ENCODE peak calls at places on chromosomes 16 and 17, in eight cellular contexts. S, N, D, X, O, T, E and Q are unnamed samples.

GRCh38 chr16:75532142-75532765 is 3.7 kb downstream of the CHST5 start:
- DNase-seq in S (no peak), N (no peak), D (no peak), X (no peak), O (no peak), T (no peak), E (no peak), Q (no peak)

GRCh38 chr17:31425646-31426045 is 34.2 kb downstream of the RAB11FIP4 start:
- DNase-seq in S (no peak), N (no peak), D (no peak), X (no peak), O (no peak), T (no peak), E (peak), Q (no peak)

GRCh38 chr17:20989481-20989880 is 53.3 kb downstream of the USP22 start:
- DNase-seq in S (no peak), N (no peak), D (no peak), X (no peak), O (no peak), T (no peak), E (no peak), Q (no peak)

GRCh38 chr16:5905935-5906334 is 808.3 kb upstream of the EEF2KMT start:
- DNase-seq in S (no peak), N (no peak), D (peak), X (no peak), O (no peak), T (no peak), E (no peak), Q (no peak)

GRCh38 chr17:62870581-62870964 is 62.5 kb upstream of the MARCHF10 start:
- DNase-seq in S (no peak), N (no peak), D (no peak), X (no peak), O (no peak), T (peak), E (peak), Q (no peak)

GRCh38 chr16:12723681-12724080 is 80.0 kb downstream of the CPPED1 start:
- DNase-seq in S (no peak), N (no peak), D (no peak), X (no peak), O (no peak), T (no peak), E (no peak), Q (no peak)

GRCh38 chr16:49366669-49367068 is 6.9 kb upstream of the C16orf78 start:
- DNase-seq in S (no peak), N (no peak), D (no peak), X (no peak), O (no peak), T (no peak), E (no peak), Q (no peak)

GRCh38 chr17:82489851-82490511 is 29.6 kb upstream of the FOXK2 start:
- DNase-seq in S (no peak), N (no peak), D (no peak), X (no peak), O (no peak), T (peak), E (no peak), Q (no peak)

GRCh38 chr16:17377360-17378324 is 93.1 kb downstream of the XYLT1 start:
- DNase-seq in S (no peak), N (no peak), D (peak), X (no peak), O (no peak), T (no peak), E (no peak), Q (no peak)

GRCh38 chr16:24550295-24550694 is 10.9 kb downstream of the RBBP6 start:
- DNase-seq in S (no peak), N (no peak), D (no peak), X (no peak), O (no peak), T (no peak), E (no peak), Q (no peak)

GRCh38 chr16:76639685-76640289 is 362.6 kb downstream of the CNTNAP4 start:
- DNase-seq in S (no peak), N (no peak), D (no peak), X (no peak), O (peak), T (no peak), E (peak), Q (peak)

GRCh38 chr16:1158456-1159324 is 5.8 kb downstream of the CACNA1H start:
- DNase-seq in S (no peak), N (no peak), D (no peak), X (no peak), O (no peak), T (no peak), E (peak), Q (no peak)

GRCh38 chr17:37701424-37702020 is 43.3 kb downstream of the HNF1B start:
- DNase-seq in S (no peak), N (no peak), D (no peak), X (no peak), O (peak), T (no peak), E (peak), Q (no peak)

GRCh38 chr16:9042943-9043680 is 48.3 kb upstream of the HAPSTR1 start:
- DNase-seq in S (no peak), N (no peak), D (peak), X (no peak), O (no peak), T (no peak), E (no peak), Q (no peak)

GRCh38 chr17:41796066-41796895 is 9.8 kb upstream of the JUP start:
- DNase-seq in S (no peak), N (no peak), D (no peak), X (no peak), O (no peak), T (no peak), E (no peak), Q (no peak)

GRCh38 chr16:67030221-67030962 is 1.4 kb downstream of the CBFB start:
- DNase-seq in S (no peak), N (no peak), D (no peak), X (no peak), O (no peak), T (no peak), E (no peak), Q (no peak)

GRCh38 chr16:660459-661183 is 7.3 kb upstream of the RHOT2 start:
- DNase-seq in S (peak), N (peak), D (peak), X (peak), O (peak), T (no peak), E (peak), Q (peak)

GRCh38 chr17:56593741-56594527 is 435 bp downstream of the NOG start:
- DNase-seq in S (peak), N (peak), D (peak), X (peak), O (no peak), T (no peak), E (peak), Q (peak)

GRCh38 chr16:61374071-61374470 is 662.2 kb downstream of the CDH8 start:
- DNase-seq in S (no peak), N (no peak), D (no peak), X (no peak), O (no peak), T (no peak), E (no peak), Q (no peak)

GRCh38 chr17:42660692-42661345 is 1.7 kb downstream of the TUBG2 start:
- DNase-seq in S (no peak), N (peak), D (peak), X (no peak), O (peak), T (peak), E (no peak), Q (no peak)

GRCh38 chr16:55294947-55295346 is 29.1 kb upstream of the IRX6 start:
- DNase-seq in S (no peak), N (no peak), D (peak), X (no peak), O (no peak), T (no peak), E (no peak), Q (no peak)

GRCh38 chr16:64910351-64910750 is 211.5 kb downstream of the CDH11 start:
- DNase-seq in S (peak), N (no peak), D (peak), X (peak), O (peak), T (no peak), E (no peak), Q (no peak)

GRCh38 chr17:82198092-82198491 is 14.6 kb downstream of the CCDC57 start:
- DNase-seq in S (no peak), N (no peak), D (no peak), X (no peak), O (no peak), T (no peak), E (peak), Q (no peak)

GRCh38 chr17:39139137-39139516 is 12.3 kb downstream of the PLXDC1 start:
- DNase-seq in S (peak), N (no peak), D (peak), X (no peak), O (no peak), T (no peak), E (no peak), Q (no peak)

GRCh38 chr16:85975421-85976100 is 76.6 kb downstream of the IRF8 start:
- DNase-seq in S (no peak), N (no peak), D (no peak), X (no peak), O (peak), T (no peak), E (no peak), Q (no peak)

GRCh38 chr17:28878158-28878910 is 19.2 kb downstream of the FLOT2 start:
- DNase-seq in S (no peak), N (no peak), D (no peak), X (no peak), O (no peak), T (no peak), E (no peak), Q (no peak)

GRCh38 chr17:28880572-28880945 is 17.0 kb downstream of the FLOT2 start:
- DNase-seq in S (no peak), N (no peak), D (no peak), X (no peak), O (no peak), T (no peak), E (no peak), Q (no peak)

GRCh38 chr17:28881533-28882056 is 15.9 kb downstream of the FLOT2 start:
- DNase-seq in S (no peak), N (no peak), D (no peak), X (no peak), O (no peak), T (no peak), E (no peak), Q (no peak)

GRCh38 chr17:28879886-28880571 is 17.5 kb downstream of the FLOT2 start:
- DNase-seq in S (no peak), N (no peak), D (no peak), X (no peak), O (no peak), T (no peak), E (no peak), Q (no peak)

GRCh38 chr17:28878981-28879380 is 18.6 kb downstream of the FLOT2 start:
- DNase-seq in S (no peak), N (no peak), D (peak), X (no peak), O (peak), T (no peak), E (peak), Q (no peak)
- TF ChIP-seq CTCF in S (peak), N (peak), D (peak), X (no peak), O (peak), T (no peak), E (peak), Q (peak)

DNA sequence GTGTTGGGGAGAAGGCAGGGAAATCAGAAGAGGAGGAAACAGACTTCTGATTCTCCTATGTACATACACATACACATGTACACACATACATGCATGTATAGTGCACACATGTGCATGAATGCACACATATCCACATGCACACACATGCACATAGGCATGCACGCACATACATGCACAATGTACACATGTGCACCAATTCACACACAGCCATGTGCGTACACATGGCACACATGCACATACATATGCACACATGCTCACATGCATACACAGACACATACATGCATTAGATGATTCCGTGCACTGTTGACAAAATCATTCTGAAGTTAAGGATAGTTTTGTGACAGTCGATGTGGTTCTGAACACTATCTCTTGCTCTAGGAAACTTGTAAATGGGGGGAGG is 214.0 kb upstream of the CDH13 start:
- DNase-seq in S (no peak), N (no peak), D (no peak), X (no peak), O (no peak), T (no peak), E (no peak), Q (no peak)
- TF ChIP-seq CTCF in S (no peak), N (no peak), D (no peak), X (no peak), O (no peak), T (no peak), E (no peak), Q (no peak)

GRCh38 chr17:9821921-9822320 is at the start of gene GSG1L2:
- DNase-seq in S (no peak), N (no peak), D (no peak), X (no peak), O (no peak), T (no peak), E (no peak), Q (no peak)

GRCh38 chr17:9824797-9825338 is 856 bp upstream of the GLP2R start:
- DNase-seq in S (no peak), N (no peak), D (no peak), X (no peak), O (no peak), T (no peak), E (no peak), Q (no peak)

GRCh38 chr17:9825751-9826150 is at the start of gene GLP2R:
- DNase-seq in S (no peak), N (no peak), D (no peak), X (no peak), O (no peak), T (no peak), E (no peak), Q (no peak)

GRCh38 chr17:9828296-9829059 is 2.8 kb downstream of the GLP2R start:
- DNase-seq in S (no peak), N (no peak), D (peak), X (no peak), O (no peak), T (no peak), E (no peak), Q (no peak)

DNA sequence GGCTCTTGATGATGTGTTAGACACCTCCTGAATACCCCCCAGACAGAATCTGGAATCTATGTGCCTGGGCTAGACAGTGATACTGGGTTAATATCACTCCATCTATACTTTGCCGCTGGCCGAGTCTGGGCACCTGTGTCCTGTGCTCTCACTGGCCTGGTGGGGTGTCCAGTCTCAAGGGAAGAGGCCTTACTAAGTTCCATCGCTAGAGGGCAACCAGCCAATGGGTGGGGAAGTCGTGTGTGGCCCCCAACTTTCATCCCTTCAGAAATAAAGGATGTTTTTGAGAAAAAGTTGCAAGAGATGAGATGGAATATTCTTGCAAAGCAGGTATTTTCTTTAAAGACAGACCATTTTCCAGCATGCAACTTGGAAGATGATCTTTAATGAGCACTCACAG is 1.6 kb upstream of the GLP2R start:
- DNase-seq in S (no peak), N (no peak), D (no peak), X (no peak), O (peak), T (no peak), E (no peak), Q (no peak)
- TF ChIP-seq CTCF in S (no peak), N (no peak), D (no peak), X (no peak), O (peak), T (no peak), E (no peak), Q (no peak)

DNA sequence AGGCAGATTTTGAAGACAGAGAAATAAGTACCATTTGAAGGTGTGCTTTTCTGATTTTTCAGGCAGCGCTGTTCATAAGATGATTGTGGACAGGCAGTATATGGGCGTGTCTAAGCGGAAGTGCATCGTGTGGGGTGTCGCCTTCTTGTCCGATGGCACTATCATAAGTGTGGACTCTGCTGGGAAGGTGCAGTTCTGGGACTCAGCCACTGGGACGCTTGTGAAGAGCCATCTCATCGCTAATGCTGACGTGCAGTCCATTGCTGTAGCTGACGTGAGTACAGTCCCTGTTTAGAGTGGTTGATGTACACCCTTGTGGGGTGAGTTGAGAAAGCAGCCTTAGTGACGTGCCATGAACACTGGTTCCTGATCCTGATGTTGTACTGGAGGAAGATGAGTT is 10.7 kb downstream of the UTP4 start:
- DNase-seq in S (no peak), N (no peak), D (no peak), X (no peak), O (peak), T (no peak), E (peak), Q (no peak)
- TF ChIP-seq CTCF in S (no peak), N (no peak), D (peak), X (no peak), O (no peak), T (no peak), E (peak), Q (no peak)

DNA sequence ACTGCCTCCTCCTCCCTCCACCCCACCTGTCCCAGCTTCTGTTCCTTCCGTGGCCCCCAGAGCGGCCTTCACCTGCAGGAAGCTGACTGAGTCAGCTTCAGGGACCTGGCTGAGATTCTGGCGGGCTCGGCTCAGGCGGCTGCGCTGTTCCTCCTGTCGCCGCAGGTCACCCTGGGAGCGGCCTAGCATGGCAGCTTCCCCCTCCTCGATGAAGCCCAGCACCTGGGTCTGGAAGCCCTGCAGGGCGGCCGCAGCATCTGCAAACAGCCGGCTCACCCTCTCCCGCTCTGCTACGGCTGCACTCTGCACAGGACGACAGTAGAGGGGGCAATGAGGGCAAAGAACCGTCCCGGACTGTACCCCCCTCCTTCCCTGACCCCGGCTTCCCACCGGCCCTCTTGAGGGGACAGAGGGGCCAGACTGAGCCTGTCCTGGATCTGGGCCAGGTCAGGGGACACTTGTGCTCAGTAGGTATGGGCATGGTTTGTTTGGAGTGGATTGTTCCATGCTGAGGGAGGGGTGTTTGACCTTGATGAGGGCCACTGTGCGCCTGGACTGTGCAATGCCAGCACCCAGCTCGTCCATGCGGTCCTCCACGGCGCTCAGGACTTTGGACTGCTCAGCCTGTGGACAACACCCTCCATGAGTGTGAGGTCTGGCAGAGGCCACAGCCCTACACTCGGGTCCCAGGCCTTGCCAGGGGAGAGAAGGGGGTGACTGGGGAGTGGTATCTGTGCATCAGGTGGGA is 2.0 kb downstream of the TRIM47 start:
- DNase-seq in S (no peak), N (no peak), D (no peak), X (peak), O (peak), T (no peak), E (peak), Q (no peak)
- TF ChIP-seq CTCF in S (peak), N (peak), D (no peak), X (peak), O (peak), T (peak), E (no peak), Q (peak)

DNA sequence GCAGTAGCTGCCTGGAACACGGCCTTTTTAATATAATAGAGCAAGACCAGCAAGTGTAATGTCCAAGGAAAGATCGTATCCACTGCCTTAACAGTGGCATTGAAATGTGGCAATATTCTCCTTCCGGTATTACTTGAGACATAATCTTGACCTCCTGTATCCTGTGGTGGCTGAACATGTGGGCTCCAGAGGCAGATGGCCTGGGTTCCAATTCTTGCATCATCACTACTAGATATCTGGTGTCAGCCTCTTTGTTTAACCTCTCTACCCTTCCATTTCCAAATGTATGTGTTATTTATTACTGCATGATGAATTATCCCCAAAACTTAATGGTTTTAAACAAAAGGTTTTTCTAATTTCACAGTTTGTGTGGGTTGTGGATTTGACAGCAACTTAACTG is 3.5 kb upstream of the CDYL2 start:
- DNase-seq in S (no peak), N (no peak), D (no peak), X (no peak), O (no peak), T (no peak), E (no peak), Q (no peak)
- TF ChIP-seq CTCF in S (no peak), N (no peak), D (no peak), X (no peak), O (no peak), T (no peak), E (no peak), Q (no peak)

GRCh38 chr17:17356931-17357270 is 53.7 kb downstream of the NT5M start:
- DNase-seq in S (no peak), N (no peak), D (no peak), X (no peak), O (no peak), T (no peak), E (peak), Q (no peak)

GRCh38 chr17:17354560-17355357 is 51.6 kb downstream of the NT5M start:
- DNase-seq in S (peak), N (peak), D (peak), X (peak), O (peak), T (no peak), E (peak), Q (peak)

GRCh38 chr17:17355426-17355825 is 52.3 kb downstream of the NT5M start:
- DNase-seq in S (no peak), N (no peak), D (no peak), X (no peak), O (no peak), T (no peak), E (no peak), Q (no peak)

GRCh38 chr17:17358060-17358751 is 55.0 kb downstream of the NT5M start:
- DNase-seq in S (no peak), N (no peak), D (no peak), X (no peak), O (no peak), T (no peak), E (no peak), Q (no peak)

GRCh38 chr17:17356149-17356930 is 53.2 kb downstream of the NT5M start:
- DNase-seq in S (peak), N (peak), D (peak), X (peak), O (peak), T (no peak), E (peak), Q (peak)
- TF ChIP-seq CTCF in S (no peak), N (peak), D (peak), X (peak), O (peak), T (peak), E (peak), Q (peak)